ENCODE peak calls at places on chromosomes 3 and 15, in six cellular contexts. P is pancreas; T is gastrocnemius medialis; H is WERI-Rb-1; Z is dorsolateral prefrontal cortex; E is CD8-positive, alpha-beta T cell. J is an unnamed sample. For H3K27me3, the result is how much of the 10 kb centered on the place peaks cover.

GRCh38 chr15:38038659-38039442 is 104.4 kb downstream of the TMCO5A start:
- DNase-seq in H (no peak), P (no peak), Z (no peak), E (no peak), T (no peak), J (peak)

GRCh38 chr3:191237045-191237882 is 38.2 kb downstream of the OSTN start:
- DNase-seq in H (no peak), T (no peak), Z (no peak), P (no peak), E (no peak), J (no peak)

GRCh38 chr3:48798998-48799397 is 48.7 kb downstream of the PRKAR2A start:
- DNase-seq in H (no peak), E (no peak), T (no peak), Z (no peak), P (peak), J (no peak)

GRCh38 chr15:49824700-49825099 is 203.9 kb downstream of the DTWD1 start:
- DNase-seq in H (no peak), P (no peak), E (no peak), Z (no peak), T (no peak), J (no peak)

GRCh38 chr3:47716656-47717055 is 65.0 kb downstream of the SMARCC1 start:
- DNase-seq in E (no peak), T (no peak), P (no peak), H (no peak), Z (no peak), J (no peak)

GRCh38 chr3:46955801-46956259 is 20.7 kb downstream of the CCDC12 start:
- DNase-seq in H (no peak), P (no peak), Z (no peak), E (no peak), T (no peak), J (no peak)

GRCh38 chr3:25478358-25478757 is 50.3 kb downstream of the RARB start:
- DNase-seq in E (no peak), Z (peak), T (no peak), P (no peak), H (no peak), J (no peak)

GRCh38 chr3:14137445-14137844 is 12.6 kb downstream of the TMEM43 start:
- DNase-seq in E (no peak), P (no peak), Z (no peak), T (no peak), H (no peak), J (no peak)

GRCh38 chr3:12313519-12313918 is 24.6 kb downstream of the PPARG start:
- DNase-seq in T (no peak), Z (no peak), H (no peak), P (no peak), E (no peak), J (no peak)

GRCh38 chr3:58608648-58609047 is 31.5 kb upstream of the FAM107A start:
- DNase-seq in T (peak), Z (peak), P (peak), E (no peak), H (no peak), J (no peak)

GRCh38 chr3:11607816-11608215 is 35.9 kb downstream of the VGLL4 start:
- DNase-seq in H (no peak), P (no peak), T (no peak), E (no peak), Z (no peak), J (peak)

GRCh38 chr3:37989821-37990480 is 635 bp upstream of the VILL start:
- DNase-seq in E (no peak), P (peak), Z (no peak), H (no peak), T (no peak), J (no peak)

GRCh38 chr3:105365171-105365535 is 1.6 kb upstream of the ALCAM start:
- DNase-seq in E (no peak), P (no peak), H (no peak), T (no peak), Z (no peak), J (no peak)

GRCh38 chr15:62068071-62068786 is 1.5 kb downstream of the C2CD4A start:
- DNase-seq in Z (no peak), H (peak), P (peak), T (no peak), E (no peak), J (no peak)

GRCh38 chr15:96052572-96053038 is 277.9 kb upstream of the NR2F2 start:
- DNase-seq in P (no peak), E (no peak), T (no peak), H (no peak), Z (no peak), J (no peak)

GRCh38 chr3:98893740-98894139 is 7.8 kb downstream of the DCBLD2 start:
- DNase-seq in T (no peak), P (no peak), Z (no peak), E (no peak), H (peak), J (no peak)

GRCh38 chr15:85579011-85579701 is 198.8 kb downstream of the AKAP13 start:
- DNase-seq in E (no peak), P (peak), T (peak), H (peak), Z (no peak), J (no peak)

GRCh38 chr3:160686955-160687535 is 10.1 kb downstream of the ARL14 start:
- DNase-seq in H (no peak), E (no peak), Z (no peak), P (no peak), T (no peak), J (no peak)

GRCh38 chr3:196518999-196519737 is 4.0 kb upstream of the SMCO1 start:
- DNase-seq in E (no peak), P (no peak), T (peak), Z (no peak), H (peak), J (peak)

GRCh38 chr3:4314688-4315087 is 11.5 kb downstream of the SETMAR start:
- DNase-seq in E (no peak), H (no peak), P (no peak), T (no peak), Z (no peak), J (no peak)

GRCh38 chr3:59118928-59119327 is 69.1 kb upstream of the CFAP20DC start:
- DNase-seq in Z (no peak), P (no peak), T (no peak), H (no peak), E (no peak), J (no peak)

GRCh38 chr3:11438636-11439035 is 166.4 kb downstream of the ATG7 start:
- DNase-seq in H (no peak), E (no peak), T (no peak), P (no peak), Z (no peak), J (peak)

GRCh38 chr15:67731112-67731761 is 94.1 kb upstream of the SKOR1 start:
- DNase-seq in P (no peak), E (no peak), H (no peak), Z (no peak), T (no peak), J (no peak)

GRCh38 chr15:48899793-48900192 is 21.9 kb downstream of the EID1 start:
- DNase-seq in E (no peak), T (no peak), H (no peak), Z (no peak), P (no peak), J (no peak)

GRCh38 chr3:25338158-25338725 is 89.8 kb upstream of the RARB start:
- DNase-seq in E (no peak), P (no peak), T (no peak), Z (no peak), H (no peak), J (no peak)

GRCh38 chr3:101311676-101312075 is 8.7 kb downstream of the IMPG2 start:
- DNase-seq in E (no peak), H (no peak), P (no peak), T (no peak), Z (no peak), J (no peak)

GRCh38 chr3:100615684-100616083 is 6.3 kb downstream of the ADGRG7 start:
- DNase-seq in H (no peak), P (no peak), E (no peak), T (no peak), Z (no peak), J (peak)

GRCh38 chr3:150237490-150237889 is 170.6 kb upstream of the TSC22D2 start:
- DNase-seq in H (no peak), T (peak), P (no peak), E (no peak), Z (no peak), J (no peak)

GRCh38 chr3:148528024-148528423 is 169.7 kb upstream of the AGTR1 start:
- DNase-seq in Z (no peak), H (no peak), E (no peak), T (no peak), P (no peak), J (no peak)

GRCh38 chr3:50221413-50222168 is 14.4 kb upstream of the GNAI2 start:
- DNase-seq in Z (no peak), H (peak), T (no peak), P (no peak), E (no peak), J (no peak)
- TF ChIP-seq CTCF in Z (no peak), H (peak), T (no peak), P (no peak), E (no peak), J (no peak)

DNA sequence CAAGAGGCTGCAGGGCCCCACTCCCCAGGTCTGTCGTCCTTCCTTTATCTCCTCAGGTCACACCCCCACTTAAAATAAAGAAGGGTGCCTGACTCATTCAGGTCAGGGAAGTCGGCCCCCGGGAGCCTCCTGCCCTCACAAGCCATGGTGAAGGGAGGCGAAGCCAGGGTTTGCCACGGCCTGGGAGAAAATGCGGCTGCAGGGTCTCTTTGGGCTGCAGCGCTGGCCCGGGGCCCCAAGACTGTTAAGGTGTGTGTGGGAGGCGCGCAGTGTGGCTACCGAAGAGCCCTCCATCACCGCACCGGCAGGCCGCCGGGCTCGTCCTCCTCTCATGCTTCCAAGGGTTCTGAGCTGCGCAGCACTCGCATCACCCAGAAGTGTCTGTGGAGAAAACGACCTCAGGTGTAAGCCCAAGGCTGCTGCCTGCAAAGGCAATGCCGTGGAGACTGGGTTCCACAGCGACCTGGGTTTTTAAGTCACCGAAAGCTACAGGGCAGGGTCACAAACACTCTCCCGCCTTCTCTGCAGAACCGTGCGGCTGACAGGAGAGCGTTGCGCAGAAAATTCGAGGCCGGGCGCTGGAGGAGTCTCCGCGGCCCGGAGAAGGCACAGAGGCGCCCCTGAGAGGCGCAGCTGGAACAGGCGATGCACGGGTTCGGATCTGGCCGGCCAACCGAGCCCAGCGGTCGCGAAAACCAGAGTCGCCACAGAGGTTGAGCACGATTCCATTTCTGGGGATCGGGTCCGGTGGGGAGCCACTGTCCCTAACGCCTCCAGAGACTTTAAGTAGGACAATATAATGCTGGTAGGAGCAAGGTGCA is 8.7 kb downstream of the FOXL2 start:
- DNase-seq in T (no peak), Z (no peak), E (no peak), P (no peak), H (no peak), J (no peak)
- H3K27me3 ChIP-seq in T (half or more), Z (half or more), E (under half), P (under half), H (under half), J (half or more)

GRCh38 chr3:170909129-170909903 is 879 bp upstream of the EIF5A2 start:
- DNase-seq in H (no peak), Z (no peak), T (no peak), E (no peak), P (peak), J (peak)
- H3K4me3 ChIP-seq in H (no peak), Z (peak), T (peak), E (no peak), P (peak), J (no peak)

DNA sequence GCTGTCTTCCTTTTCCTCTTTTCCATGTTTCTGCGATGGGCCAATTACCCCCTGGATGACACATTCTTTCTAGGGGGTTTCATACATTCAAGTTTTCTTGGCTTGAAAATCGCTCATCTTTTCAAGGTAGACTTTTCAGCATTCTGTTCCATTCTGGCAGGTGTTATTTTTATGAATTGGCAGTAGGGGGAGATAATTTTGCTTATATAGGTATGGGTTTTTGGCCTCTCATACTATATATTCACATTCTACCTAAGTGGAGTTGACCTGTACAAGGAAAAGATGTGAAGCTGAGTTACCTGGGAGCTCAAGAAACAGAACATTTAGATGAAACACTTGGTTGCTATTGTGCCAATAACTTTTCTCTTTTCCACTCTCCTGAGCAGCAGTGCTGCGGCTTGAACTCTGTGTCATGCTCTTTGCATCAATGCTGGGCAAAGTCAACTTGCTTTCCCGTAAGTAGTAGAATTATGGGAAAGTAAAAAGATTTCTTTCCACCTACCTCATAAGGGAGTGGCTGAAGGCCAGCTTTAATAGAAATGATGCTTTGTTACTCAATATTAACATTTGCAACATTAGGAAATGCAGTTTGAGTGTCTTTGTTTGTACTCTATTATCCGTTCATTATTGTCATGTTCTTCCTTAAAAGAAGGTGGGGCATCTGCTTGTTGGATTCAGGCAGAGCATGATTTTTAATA is 27.9 kb upstream of the MFSD1 start:
- DNase-seq in E (no peak), P (no peak), T (no peak), Z (no peak), H (no peak), J (no peak)
- TF ChIP-seq CTCF in E (no peak), P (no peak), T (no peak), Z (no peak), H (no peak), J (no peak)

DNA sequence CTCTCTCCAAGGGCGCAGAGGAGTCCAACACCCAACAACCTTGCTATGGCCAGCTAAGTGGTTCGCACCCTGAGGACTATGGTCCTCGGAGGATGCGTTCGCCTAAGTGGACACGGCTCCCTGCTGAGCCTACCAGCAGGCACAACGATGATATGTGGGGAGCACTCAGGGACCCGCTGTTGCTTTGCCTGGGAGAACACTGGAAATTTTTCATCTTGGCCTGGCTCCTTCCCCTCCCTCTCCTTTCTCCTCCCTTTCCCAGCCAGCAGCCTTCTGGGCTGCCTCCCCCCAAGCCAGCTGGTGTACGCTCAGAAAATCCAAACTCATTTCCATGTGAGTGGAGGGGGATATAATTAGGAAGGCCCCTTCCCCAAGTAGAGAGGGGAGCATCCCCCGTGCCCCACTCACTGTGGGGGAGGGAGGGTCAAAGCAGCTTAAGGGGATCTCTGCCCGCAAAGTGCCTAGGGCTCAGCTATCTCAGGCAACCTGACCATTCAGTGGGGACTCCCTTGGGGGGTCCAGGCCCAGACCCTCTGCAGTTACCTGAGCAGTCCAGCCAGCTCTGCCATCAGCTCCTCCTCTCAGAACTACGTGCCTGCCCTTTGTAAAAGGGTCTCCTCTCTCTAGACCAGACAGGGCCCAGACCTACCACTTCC is 630 bp upstream of the SEMA7A start:
- DNase-seq in Z (no peak), P (no peak), H (no peak), E (no peak), T (no peak), J (no peak)
- H3K27me3 ChIP-seq in Z (under half), P (under half), H (under half), E (under half), T (under half), J (under half)

GRCh38 chr3:174776636-174777035 is 82.5 kb upstream of the NAALADL2 start:
- DNase-seq in P (no peak), E (no peak), Z (no peak), H (no peak), T (no peak), J (no peak)
- H3K4me3 ChIP-seq in P (no peak), E (no peak), Z (no peak), H (no peak), T (no peak), J (no peak)

DNA sequence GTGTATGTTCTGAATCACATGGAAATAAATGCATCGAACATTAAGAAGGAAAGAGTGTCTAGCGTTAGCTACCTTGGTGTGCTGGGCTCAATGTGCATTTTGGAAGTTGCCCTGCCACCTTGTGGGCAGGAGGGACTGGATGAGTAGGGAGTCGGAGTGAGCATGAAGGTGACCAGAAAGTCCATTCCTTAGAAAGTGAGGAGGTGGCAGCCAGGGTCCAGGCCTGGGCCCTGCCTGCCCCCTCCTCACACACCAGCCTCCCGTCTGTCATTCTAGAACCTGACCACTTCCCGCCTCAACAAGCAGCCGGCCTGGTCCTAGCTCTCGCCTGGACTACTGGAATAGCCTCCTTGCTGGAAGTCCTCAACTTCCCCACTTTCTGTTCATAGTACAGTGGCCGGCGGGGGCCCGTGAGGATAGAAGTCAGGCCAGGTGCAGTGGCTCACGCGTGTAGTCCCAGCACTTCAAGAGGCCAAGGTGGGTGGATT is 10.2 kb upstream of the GATA2 start:
- DNase-seq in H (peak), Z (no peak), T (no peak), E (no peak), P (no peak), J (no peak)
- TF ChIP-seq CTCF in H (peak), Z (no peak), T (no peak), E (no peak), P (no peak), J (peak)

GRCh38 chr3:52262447-52262846 is 16.0 kb downstream of the WDR82 start:
- DNase-seq in T (no peak), P (no peak), E (no peak), H (no peak), Z (no peak), J (no peak)

GRCh38 chr3:52272831-52273230 is 5.6 kb downstream of the WDR82 start:
- DNase-seq in P (no peak), Z (no peak), H (no peak), E (no peak), T (no peak), J (no peak)

GRCh38 chr3:52265387-52265786 is 13.1 kb downstream of the WDR82 start:
- DNase-seq in P (no peak), E (no peak), Z (no peak), T (no peak), H (no peak), J (no peak)

GRCh38 chr3:52270252-52270754 is 8.1 kb downstream of the WDR82 start:
- DNase-seq in E (no peak), Z (no peak), H (no peak), T (no peak), P (no peak), J (no peak)

GRCh38 chr3:52268036-52268435 is 10.4 kb downstream of the WDR82 start:
- DNase-seq in T (no peak), P (no peak), H (no peak), Z (no peak), E (no peak), J (no peak)
- H3K27me3 ChIP-seq in T (under half), P (under half), H (under half), Z (under half), E (under half), J (under half)

J was measured in brain microvascular endothelial cell.